ENCODE peak calls at places on chromosomes 3 and 15, in four cellular contexts. B, W, M and T are unnamed samples. For H3K36me3, the result is how much of the 10 kb centered on the place peaks cover.

GRCh38 chr15:70328137-70329115 is 230.7 kb upstream of the TLE3 start:
- DNase-seq in B (peak), M (peak), W (peak), T (no peak)

GRCh38 chr3:152671998-152672649 is 162.8 kb upstream of the P2RY1 start:
- DNase-seq in M (no peak), W (no peak), B (no peak), T (no peak)

GRCh38 chr15:90004671-90005070 is 3.5 kb downstream of the ZNF710 start:
- DNase-seq in W (no peak), M (peak), B (no peak), T (no peak)

GRCh38 chr3:167814441-167814951 is 79.0 kb downstream of the SERPINI1 start:
- DNase-seq in W (no peak), B (no peak), M (no peak), T (no peak)

GRCh38 chr3:65899226-65899625 is 139.5 kb downstream of the MAGI1 start:
- DNase-seq in W (no peak), B (no peak), M (no peak), T (no peak)

GRCh38 chr3:57120040-57120802 is 44.9 kb downstream of the IL17RD start:
- DNase-seq in W (no peak), M (no peak), B (peak), T (no peak)

GRCh38 chr15:84950570-84951111 is 31.0 kb upstream of the PDE8A start:
- DNase-seq in M (no peak), B (no peak), W (no peak), T (no peak)

GRCh38 chr15:58490405-58491150 is 58.8 kb downstream of the LIPC start:
- DNase-seq in B (peak), M (no peak), W (no peak), T (no peak)

GRCh38 chr3:40350529-40350928 is 36.5 kb upstream of the ENTPD3 start:
- DNase-seq in M (no peak), W (no peak), B (no peak), T (no peak)

GRCh38 chr3:13281657-13282527 is 138.2 kb downstream of the NUP210 start:
- DNase-seq in M (no peak), B (peak), W (no peak), T (peak)

GRCh38 chr3:63753567-63753966 is 65.5 kb upstream of the C3orf49 start:
- DNase-seq in B (no peak), M (no peak), W (no peak), T (peak)

GRCh38 chr15:82647045-82647834 is at the start of gene CPEB1:
- DNase-seq in B (peak), W (no peak), M (peak), T (peak)

GRCh38 chr3:112774293-112774926 is 72.3 kb downstream of the CD200R1L start:
- DNase-seq in B (no peak), M (no peak), W (no peak), T (no peak)

GRCh38 chr3:69246612-69247011 is 124.2 kb upstream of the LMOD3 start:
- DNase-seq in B (no peak), W (no peak), M (no peak), T (no peak)

GRCh38 chr3:64687781-64688515 is at the start of gene ADAMTS9:
- DNase-seq in M (peak), B (peak), W (peak), T (peak)

GRCh38 chr3:186821429-186822367 is 15.4 kb upstream of the RFC4 start:
- DNase-seq in M (no peak), B (no peak), W (no peak), T (peak)

GRCh38 chr3:106482436-106482835 is 613.6 kb upstream of the CBLB start:
- DNase-seq in W (no peak), B (no peak), M (no peak), T (no peak)

DNA sequence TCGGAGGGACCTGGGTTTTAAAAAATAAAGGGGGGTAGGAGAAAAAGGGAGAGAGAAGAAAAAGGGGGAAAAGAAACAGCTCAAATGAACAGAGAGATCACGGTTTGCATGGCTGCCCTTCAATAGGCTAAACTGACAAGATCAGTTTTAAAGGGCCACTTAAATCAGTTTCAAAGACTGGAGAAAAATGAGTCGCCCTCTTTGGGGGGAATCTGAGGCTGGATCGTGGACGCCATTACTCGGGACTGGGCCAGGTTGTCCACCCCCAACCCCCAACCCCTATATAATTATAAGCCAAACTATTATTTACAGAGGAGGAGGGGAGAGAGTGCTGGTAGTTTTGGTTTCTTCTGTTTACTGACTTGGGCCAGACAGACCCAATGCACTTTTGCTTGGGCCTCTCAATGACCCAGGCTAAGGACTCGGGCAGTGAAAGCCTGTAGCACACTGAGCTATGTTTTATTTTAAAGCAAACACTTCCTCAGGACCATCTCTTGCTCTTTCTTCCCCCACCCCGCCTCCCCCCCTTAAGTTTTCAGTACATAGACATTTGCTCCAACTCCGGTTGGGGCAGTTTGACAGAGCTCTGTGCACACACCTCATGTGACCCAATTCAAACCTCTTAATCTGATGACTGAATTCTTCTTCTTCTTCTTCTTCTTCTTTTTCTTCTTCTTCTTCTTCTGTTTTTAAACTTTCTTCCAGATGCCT is 6.3 kb downstream of the NR2F2 start:
- DNase-seq in M (peak), W (no peak), B (peak), T (no peak)
- H3K4me3 ChIP-seq in M (peak), W (no peak), B (peak), T (no peak)

DNA sequence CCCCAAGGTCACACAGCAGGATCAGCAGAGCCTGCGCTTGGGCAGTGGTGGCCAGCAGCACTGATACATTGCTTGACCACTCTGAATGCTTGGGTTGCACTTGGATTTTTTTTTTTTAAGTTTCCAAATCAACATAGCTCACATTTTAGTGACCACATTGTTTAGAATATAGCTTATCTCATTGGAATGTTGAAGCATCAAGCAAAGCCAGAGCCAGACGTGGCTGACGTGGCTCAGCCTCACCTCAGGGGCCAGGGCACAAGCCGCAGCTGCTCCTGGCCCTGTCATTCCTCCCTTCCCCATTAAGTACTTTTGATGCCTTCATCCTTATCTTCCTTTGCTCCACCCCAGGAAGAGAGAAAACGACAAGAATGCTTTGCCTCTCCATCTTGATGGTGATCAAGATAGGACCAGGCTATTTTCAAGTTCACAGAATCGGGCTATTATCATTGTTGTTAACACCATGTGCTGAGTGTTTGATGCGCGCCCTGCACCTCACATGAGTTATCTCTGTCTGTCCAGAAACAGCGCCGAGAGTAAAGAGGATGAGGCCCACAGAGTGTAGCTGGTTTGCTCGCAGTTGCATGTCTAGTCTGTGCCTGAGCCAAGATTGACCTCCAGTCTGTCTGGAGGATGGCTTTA is 75.8 kb downstream of the AAGAB start:
- DNase-seq in W (peak), M (no peak), B (no peak), T (no peak)
- H3K36me3 ChIP-seq in W (under half), M (under half), B (under half), T (under half)

GRCh38 chr3:130850846-130851245 is 43.0 kb upstream of the ATP2C1 start:
- DNase-seq in W (no peak), M (no peak), B (no peak), T (no peak)

GRCh38 chr3:130854208-130854864 is 39.5 kb upstream of the ATP2C1 start:
- DNase-seq in M (peak), B (no peak), W (no peak), T (no peak)

GRCh38 chr3:130849111-130849552 is 44.8 kb upstream of the ATP2C1 start:
- DNase-seq in W (peak), M (peak), B (no peak), T (no peak)

GRCh38 chr3:130846181-130846580 is 47.7 kb upstream of the ATP2C1 start:
- DNase-seq in W (no peak), M (no peak), B (no peak), T (no peak)

DNA sequence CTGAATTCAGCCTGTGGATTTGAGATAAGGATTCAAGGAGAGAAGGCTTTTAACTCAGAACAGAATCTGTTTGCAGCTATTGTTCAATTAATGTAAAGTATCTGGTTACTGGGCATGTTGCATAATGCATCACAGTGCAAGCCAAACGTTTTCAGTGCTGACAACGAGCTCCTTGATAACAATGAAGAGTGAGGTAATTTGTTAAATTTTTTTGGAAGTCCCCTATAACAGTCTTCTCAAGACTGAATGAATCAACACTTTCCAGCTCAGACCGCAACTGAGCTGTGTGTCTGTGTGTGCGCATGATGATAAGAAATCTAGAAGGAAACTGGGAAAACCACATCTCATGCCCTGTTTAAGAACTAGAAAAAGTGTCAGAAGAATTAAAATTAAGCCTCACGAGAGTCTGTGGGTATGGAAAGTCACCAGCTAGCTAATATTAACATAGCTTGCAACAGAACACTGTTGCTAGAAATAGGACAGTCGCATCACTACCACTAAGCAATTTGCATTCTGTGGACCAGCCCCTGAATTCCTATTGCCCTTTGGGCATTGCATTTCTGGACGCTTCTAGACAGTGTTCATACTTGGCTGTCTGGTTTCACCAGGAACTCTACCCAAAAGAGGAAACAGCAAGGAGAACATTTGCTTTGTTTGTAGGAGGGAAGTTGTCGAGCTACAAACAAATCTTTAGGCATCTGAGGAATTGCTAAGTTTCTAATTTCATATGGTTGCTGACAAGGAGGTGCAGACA is 43.7 kb upstream of the ATP2C1 start:
- DNase-seq in B (no peak), W (no peak), M (peak), T (no peak)
- H3K4me3 ChIP-seq in B (no peak), W (no peak), M (peak), T (no peak)

DNA sequence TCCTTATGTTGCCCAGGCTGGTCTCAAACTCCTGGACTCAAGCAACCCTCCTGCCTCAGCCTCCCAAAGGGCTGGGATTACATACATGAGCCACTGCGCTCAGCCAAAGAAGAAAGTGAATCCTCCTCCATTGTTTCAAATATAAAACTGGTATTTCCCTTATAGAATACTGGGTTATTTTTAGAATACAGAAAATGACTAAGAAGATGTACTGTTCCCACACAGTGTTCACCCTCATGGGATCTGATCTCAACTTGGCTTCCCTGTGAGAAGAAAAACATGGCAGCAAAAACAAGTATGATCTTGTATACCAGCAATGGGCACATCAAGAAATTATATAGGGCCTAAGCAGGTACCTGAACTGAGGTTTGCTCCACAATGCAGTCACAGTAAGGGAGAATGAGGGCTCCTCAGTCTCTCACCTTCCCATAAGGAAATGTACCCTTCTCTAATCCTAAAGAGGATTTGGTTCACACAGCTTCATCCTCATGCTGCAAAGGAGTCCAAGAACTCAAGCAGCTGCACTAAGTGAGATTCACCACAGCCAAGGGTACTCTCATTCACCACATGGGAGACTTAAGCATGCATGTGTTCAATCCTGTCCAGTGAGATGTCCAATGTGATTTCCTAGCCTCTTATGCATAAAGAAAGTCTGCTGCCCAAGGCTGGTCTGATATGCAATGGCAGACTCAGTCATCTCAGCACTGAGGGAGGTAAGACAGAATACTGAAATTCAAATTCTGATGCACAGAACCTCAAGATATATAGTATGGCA is 25.8 kb downstream of the USP4 start:
- DNase-seq in W (no peak), M (no peak), B (no peak), T (no peak)
- H3K36me3 ChIP-seq in W (under half), M (under half), B (under half), T (under half)

GRCh38 chr15:68536331-68537095 is 42.3 kb upstream of the CORO2B start:
- DNase-seq in W (no peak), B (no peak), M (no peak), T (no peak)
- H3K4me3 ChIP-seq in W (no peak), B (no peak), M (no peak), T (no peak)